ENCODE peak calls at places on chromosomes 5 and 9, in five cellular contexts. One of them, this sample, is unnamed.
A peak's percentile ranks its signal among the peaks of the same experiment; 100 is the strongest.

GRCh38 chr5:93800988-93801811 is 59.8 kb upstream of the POU5F2 start:
- DNase-seq in renal cortical epithelial cell: peak; percentile 56
- DNase-seq in retinal pigment epithelial cell: peak; percentile 37
- DNase-seq in NCI-H2107: peak; percentile 18
- DNase-seq in right cardiac atrium: peak; percentile 20
- DNase-seq in this sample: peak; percentile 64

GRCh38 chr5:139676951-139677367 is 28.8 kb downstream of the CXXC5 start:
- DNase-seq in NCI-H2107: no peak
- DNase-seq in retinal pigment epithelial cell: no peak
- DNase-seq in right cardiac atrium: peak; percentile 77
- DNase-seq in renal cortical epithelial cell: no peak
- DNase-seq in this sample: no peak

GRCh38 chr9:114098660-114099522 is at the start of gene KIF12:
- DNase-seq in retinal pigment epithelial cell: no peak
- DNase-seq in renal cortical epithelial cell: peak; percentile 97
- DNase-seq in NCI-H2107: no peak
- DNase-seq in right cardiac atrium: peak; percentile 78
- DNase-seq in this sample: peak; percentile 14

GRCh38 chr9:87337335-87338074 is 160.2 kb upstream of the DAPK1 start:
- DNase-seq in right cardiac atrium: no peak
- DNase-seq in NCI-H2107: no peak
- DNase-seq in renal cortical epithelial cell: peak; percentile 86
- DNase-seq in retinal pigment epithelial cell: no peak
- DNase-seq in this sample: peak; percentile 17

GRCh38 chr5:10563132-10563939 is 534 bp upstream of the ANKRD33B start:
- DNase-seq in renal cortical epithelial cell: no peak
- DNase-seq in NCI-H2107: no peak
- DNase-seq in right cardiac atrium: peak; percentile 78
- DNase-seq in retinal pigment epithelial cell: no peak
- DNase-seq in this sample: no peak

GRCh38 chr9:16115994-16116393 is 563.2 kb downstream of the CCDC171 start:
- DNase-seq in NCI-H2107: no peak
- DNase-seq in renal cortical epithelial cell: no peak
- DNase-seq in retinal pigment epithelial cell: no peak
- DNase-seq in right cardiac atrium: no peak
- DNase-seq in this sample: no peak

GRCh38 chr5:146494656-146495055 is 21.3 kb downstream of the GPR151 start:
- DNase-seq in right cardiac atrium: no peak
- DNase-seq in renal cortical epithelial cell: no peak
- DNase-seq in retinal pigment epithelial cell: no peak
- DNase-seq in NCI-H2107: no peak
- DNase-seq in this sample: no peak

GRCh38 chr5:72956324-72957140 is 691 bp downstream of the FCHO2 start:
- DNase-seq in retinal pigment epithelial cell: peak; percentile 22
- DNase-seq in right cardiac atrium: peak; percentile 82
- DNase-seq in renal cortical epithelial cell: peak; percentile 38
- DNase-seq in NCI-H2107: no peak
- DNase-seq in this sample: peak; percentile 74

This sample was measured in adrenal gland.